ENCODE peak calls at places on chromosomes 1 and 21, in seven cellular contexts. G is neuronal stem cell; A is transverse colon; P is fibroblast of lung; R is CD8-positive, alpha-beta T cell; C is prostate gland; Z is colonic mucosa. I is an unnamed sample.

GRCh38 chr1:169782596-169782995 is 12.1 kb downstream of the METTL18 start:
- DNase-seq in G (no peak), P (no peak), R (no peak), C (no peak), A (no peak), Z (no peak), I (no peak)

GRCh38 chr1:66981679-66982078 is 56.9 kb downstream of the MIER1 start:
- DNase-seq in Z (peak), P (peak), G (no peak), R (peak), C (no peak), A (peak), I (peak)

GRCh38 chr1:206606867-206607266 is 5.4 kb downstream of the EIF2D start:
- DNase-seq in A (no peak), Z (no peak), G (no peak), C (no peak), P (no peak), R (no peak), I (peak)

GRCh38 chr1:4108341-4108740 is 208.3 kb upstream of the C1orf174 start:
- DNase-seq in A (no peak), G (no peak), R (no peak), Z (no peak), P (no peak), C (no peak), I (no peak)

GRCh38 chr1:238489006-238489405 is 598.3 kb upstream of the ZP4 start:
- DNase-seq in G (no peak), C (no peak), A (no peak), R (no peak), Z (no peak), P (peak), I (no peak)

GRCh38 chr1:153617677-153618076 is 1.6 kb upstream of the S100A14 start:
- DNase-seq in A (peak), G (peak), P (peak), R (peak), Z (peak), C (no peak), I (peak)

GRCh38 chr1:1040004-1040991 is 20.4 kb downstream of the AGRN start:
- DNase-seq in P (peak), A (peak), R (peak), Z (peak), G (peak), C (peak), I (peak)

GRCh38 chr1:177567393-177567792 is 396.6 kb downstream of the BRINP2 start:
- DNase-seq in Z (no peak), G (no peak), R (no peak), A (no peak), C (no peak), P (peak), I (peak)

GRCh38 chr1:41045740-41046139 is 24.2 kb upstream of the SLFNL1 start:
- DNase-seq in Z (peak), C (peak), A (peak), G (no peak), P (peak), R (no peak), I (peak)

GRCh38 chr21:35426484-35426883 is 377.4 kb upstream of the RUNX1 start:
- DNase-seq in Z (no peak), G (no peak), A (no peak), C (no peak), P (no peak), R (no peak), I (no peak)

GRCh38 chr21:35428041-35428400 is 378.9 kb upstream of the RUNX1 start:
- DNase-seq in R (no peak), Z (no peak), P (peak), G (no peak), A (no peak), C (no peak), I (peak)

GRCh38 chr21:35428489-35428888 is 379.4 kb upstream of the RUNX1 start:
- DNase-seq in R (peak), A (no peak), G (no peak), P (no peak), Z (no peak), C (no peak), I (peak)

GRCh38 chr21:35427320-35428040 is 378.4 kb upstream of the RUNX1 start:
- DNase-seq in C (no peak), A (no peak), R (no peak), Z (no peak), P (no peak), G (no peak), I (peak)

DNA sequence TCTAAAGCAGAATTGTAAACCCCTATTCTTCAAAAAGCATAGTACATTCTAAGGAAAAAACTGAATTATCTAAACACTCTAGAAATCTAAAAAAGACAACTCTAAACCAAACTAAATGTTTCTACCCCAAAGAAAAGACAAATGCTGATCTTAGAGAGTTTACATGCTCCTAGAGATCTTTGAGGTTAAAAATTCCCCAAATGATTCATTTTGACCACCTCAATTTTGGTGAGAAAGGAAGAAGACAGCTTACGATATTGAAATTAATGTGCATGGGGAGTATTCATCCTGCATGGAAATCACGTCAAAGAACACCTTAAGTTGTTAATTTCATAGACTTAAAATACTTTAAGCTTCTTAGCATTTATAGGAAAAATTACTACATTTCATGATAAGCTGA is 377.8 kb upstream of the RUNX1 start:
- DNase-seq in R (no peak), A (no peak), P (no peak), C (no peak), Z (no peak), G (no peak), I (no peak)
- H3K4me3 ChIP-seq in R (no peak), A (no peak), P (no peak), C (no peak), Z (no peak), G (no peak), I (no peak)

GRCh38 chr1:168407832-168408530 is 127.3 kb downstream of the TBX19 start:
- DNase-seq in C (no peak), A (no peak), Z (no peak), G (no peak), R (no peak), P (no peak), I (no peak)
- H3K4me3 ChIP-seq in C (no peak), A (no peak), Z (no peak), G (no peak), R (no peak), P (no peak), I (no peak)

GRCh38 chr1:23403355-23403734 is 21.2 kb downstream of the TCEA3 start:
- DNase-seq in C (no peak), R (no peak), G (no peak), A (no peak), Z (no peak), P (no peak), I (no peak)
- H3K4me3 ChIP-seq in C (no peak), R (no peak), G (no peak), A (no peak), Z (no peak), P (no peak), I (no peak)

GRCh38 chr1:27011976-27012563 is 580 bp downstream of the TENT5B start:
- DNase-seq in A (no peak), G (no peak), R (no peak), Z (no peak), C (no peak), P (no peak), I (no peak)
- H3K4me3 ChIP-seq in A (peak), G (peak), R (no peak), Z (peak), C (peak), P (no peak), I (peak)

DNA sequence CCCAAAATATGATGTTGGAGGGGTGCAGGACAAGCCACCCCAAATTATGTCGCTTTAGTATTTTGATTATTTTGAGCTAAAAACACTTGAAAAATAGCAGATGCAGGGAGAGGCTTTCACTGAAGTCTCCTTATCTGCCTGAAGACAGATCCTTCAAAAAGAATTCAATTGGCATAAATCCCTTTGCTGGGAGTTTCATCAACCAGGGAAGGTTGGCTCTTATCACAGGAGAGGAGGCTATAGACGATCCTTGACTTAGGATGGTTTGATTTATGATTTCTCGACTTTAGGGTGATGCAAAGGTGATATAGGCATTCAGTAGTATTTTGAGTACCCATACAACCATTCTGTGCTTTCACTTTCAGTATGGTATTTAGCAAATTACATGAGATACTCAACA is 97.8 kb upstream of the CAMK1G start:
- DNase-seq in G (no peak), C (no peak), A (no peak), R (no peak), P (no peak), Z (no peak), I (no peak)
- H3K4me3 ChIP-seq in G (no peak), C (no peak), A (no peak), R (no peak), P (no peak), Z (no peak), I (no peak)

GRCh38 chr1:33338495-33339211 is 17.8 kb upstream of the A3GALT2 start:
- DNase-seq in R (no peak), C (peak), Z (no peak), G (no peak), A (peak), P (peak), I (peak)
- H3K4me3 ChIP-seq in R (no peak), C (no peak), Z (no peak), G (no peak), A (no peak), P (no peak), I (peak)

GRCh38 chr1:207755846-207756692 is 4.2 kb downstream of the CD46 start:
- DNase-seq in A (no peak), Z (peak), R (no peak), G (no peak), C (no peak), P (no peak), I (no peak)
- H3K4me3 ChIP-seq in A (no peak), Z (no peak), R (no peak), G (no peak), C (no peak), P (no peak), I (no peak)

I was measured in cardiac fibroblast.